ENCODE peak calls at places on chromosomes 7 and 10, in five cellular contexts. V is mucosa of descending colon; A is CD8-positive, alpha-beta memory T cell; K is HCT116; G is heart left ventricle. S is an unnamed sample.

GRCh38 chr10:49025347-49025983 is 85.8 kb upstream of the LRRC18 start:
- DNase-seq in K (no peak), A (no peak), G (no peak), V (no peak), S (no peak)

GRCh38 chr10:62050941-62051433 is 149.5 kb downstream of the ARID5B start:
- DNase-seq in A (peak; percentile 76), V (no peak), G (peak; percentile 66), K (peak; percentile 32), S (peak; percentile 60)

GRCh38 chr7:83996879-83997278 is 197.7 kb downstream of the SEMA3A start:
- DNase-seq in G (no peak), K (no peak), V (no peak), A (no peak), S (no peak)

GRCh38 chr10:116669080-116669479 is 48.3 kb downstream of the PNLIPRP2 start:
- DNase-seq in G (no peak), V (no peak), K (no peak), A (no peak), S (no peak)

GRCh38 chr10:71126432-71126831 is 85.9 kb upstream of the UNC5B start:
- DNase-seq in G (no peak), A (no peak), K (no peak), V (no peak), S (no peak)

GRCh38 chr7:95684037-95684436 is 87.7 kb upstream of the PDK4 start:
- DNase-seq in K (peak; percentile 44), A (no peak), G (no peak), V (no peak), S (no peak)

GRCh38 chr10:113527181-113527580 is 25.7 kb upstream of the HABP2 start:
- DNase-seq in K (no peak), G (no peak), A (no peak), V (no peak), S (no peak)

GRCh38 chr7:53350241-53350640 is 314.8 kb downstream of the POM121L12 start:
- DNase-seq in K (no peak), V (no peak), G (no peak), A (no peak), S (no peak)

GRCh38 chr7:137354361-137354760 is 10.8 kb upstream of the PTN start:
- DNase-seq in A (no peak), G (peak; percentile 65), V (no peak), K (no peak), S (no peak)

GRCh38 chr7:18663321-18663720 is 167.8 kb downstream of the HDAC9 start:
- DNase-seq in V (no peak), G (no peak), A (no peak), K (no peak), S (no peak)

GRCh38 chr7:55992346-55992745 is 28.0 kb downstream of the NIPSNAP2 start:
- DNase-seq in A (no peak), G (no peak), V (no peak), K (no peak), S (no peak)

GRCh38 chr10:1685671-1686450 is 51.5 kb downstream of the ADARB2 start:
- DNase-seq in A (no peak), V (no peak), K (no peak), G (no peak), S (no peak)

DNA sequence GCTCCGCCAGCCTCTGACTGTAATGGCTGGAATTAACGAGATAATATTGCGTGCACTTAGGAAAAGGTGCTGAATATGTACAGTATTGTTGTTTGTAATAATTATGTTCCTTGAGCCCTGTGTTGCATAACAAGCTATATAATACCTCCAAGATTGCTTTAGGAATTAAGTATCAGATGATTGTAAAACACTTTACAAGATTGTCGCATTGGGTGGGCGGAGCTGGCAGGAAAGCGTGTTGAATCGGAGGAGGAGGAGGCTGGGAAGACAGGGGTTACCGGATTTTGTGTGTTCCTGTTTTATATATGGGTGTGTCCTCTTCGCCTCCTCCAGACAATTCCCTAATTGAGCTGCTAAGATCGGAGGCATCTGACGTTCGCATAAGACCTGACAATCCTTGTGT is 193.1 kb upstream of the SH2B2 start:
- DNase-seq in A (no peak), V (no peak), G (no peak), K (no peak), S (no peak)
- H3K4me3 ChIP-seq in A (no peak overlapping the region), V (no peak overlapping the region), G (no peak overlapping the region), K (no peak overlapping the region), S (no peak overlapping the region)

GRCh38 chr7:22442187-22442886 is 57.7 kb downstream of the STEAP1B start:
- DNase-seq in A (no peak), V (no peak), K (no peak), G (no peak), S (peak; percentile 68)

GRCh38 chr7:22441157-22441556 is 58.8 kb downstream of the STEAP1B start:
- DNase-seq in K (no peak), G (no peak), A (no peak), V (no peak), S (no peak)

GRCh38 chr7:22444181-22444966 is 55.6 kb downstream of the STEAP1B start:
- DNase-seq in V (no peak), G (no peak), K (no peak), A (no peak), S (no peak)

GRCh38 chr7:22443370-22444180 is 56.4 kb downstream of the STEAP1B start:
- DNase-seq in K (no peak), G (no peak), A (no peak), V (no peak), S (no peak)

DNA sequence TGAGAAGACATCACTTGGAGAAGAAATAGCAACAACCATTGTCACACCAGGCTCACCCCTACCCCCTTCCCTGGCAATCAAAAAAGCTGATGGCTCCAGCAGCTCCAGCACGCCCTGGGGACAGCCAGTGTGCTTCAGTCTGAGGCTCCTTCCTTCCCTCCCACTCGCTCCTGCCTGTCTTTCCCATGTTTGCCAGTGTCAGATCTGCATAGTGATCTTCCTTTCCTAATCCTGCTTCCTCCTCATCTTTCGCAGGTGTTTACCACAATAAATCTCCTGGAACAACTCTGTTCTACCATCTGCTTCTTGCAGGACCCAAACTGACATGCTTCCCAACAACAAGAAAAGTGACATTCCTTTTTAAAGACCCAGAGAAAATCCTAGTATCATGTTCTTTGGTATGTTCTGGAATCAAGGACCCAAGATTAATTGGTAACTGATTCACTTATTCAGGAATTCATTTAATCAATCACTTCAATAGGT is 57.1 kb downstream of the STEAP1B start:
- DNase-seq in A (no peak), K (no peak), V (no peak), G (no peak), S (no peak)
- H3K4me1 ChIP-seq in A (no peaks in the 10 kb centered on the region), K (peaks cover 7% of the 10 kb centered on the region), V (peaks cover 29% of the 10 kb centered on the region), G (peaks cover 34% of the 10 kb centered on the region), S (peaks cover 27% of the 10 kb centered on the region)

DNA sequence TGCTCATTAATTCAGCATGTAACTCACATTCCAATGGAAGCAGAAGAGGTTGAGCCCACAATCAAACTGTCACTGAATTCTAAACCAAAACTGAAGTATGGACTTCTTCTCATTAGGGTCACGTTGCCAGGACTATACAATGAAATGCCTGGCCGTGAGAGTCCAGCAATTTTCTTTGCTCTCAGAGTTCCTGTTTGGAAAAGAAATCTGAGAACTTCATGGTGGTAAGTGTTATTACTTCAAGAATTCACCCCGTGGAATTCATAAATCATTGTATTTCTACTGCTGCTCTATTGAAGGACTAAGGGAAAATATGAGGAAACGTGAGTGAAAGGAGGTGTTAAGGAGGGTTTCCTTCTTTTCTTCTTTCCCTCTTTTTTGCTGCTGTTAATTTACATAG is 441.8 kb upstream of the AKR1E2 start:
- DNase-seq in G (no peak), K (no peak), V (no peak), A (no peak), S (no peak)
- H3K4me3 ChIP-seq in G (no peak overlapping the region), K (no peak overlapping the region), V (no peak overlapping the region), A (no peak overlapping the region), S (no peak overlapping the region)

GRCh38 chr7:123724725-123725381 is 23.9 kb downstream of the WASL start:
- DNase-seq in G (no peak), V (no peak), K (no peak), A (no peak), S (no peak)
- H3K4me1 ChIP-seq in G (peaks cover 63% of the 10 kb centered on the region), V (peaks cover 19% of the 10 kb centered on the region), K (peaks cover 4% of the 10 kb centered on the region), A (peaks cover 35% of the 10 kb centered on the region), S (peaks cover 52% of the 10 kb centered on the region)

GRCh38 chr10:21524131-21524525 is 1.4 kb downstream of the SKIDA1 start:
- DNase-seq in A (no peak), V (no peak), G (no peak), K (no peak), S (no peak)
- H3K4me3 ChIP-seq in A (no peak overlapping the region), V (no peak overlapping the region), G (peak overlapping the region; percentile 80), K (no peak overlapping the region), S (no peak overlapping the region)

GRCh38 chr10:29805134-29805691 is 170.4 kb upstream of the SVIL start:
- DNase-seq in V (no peak), A (no peak), G (no peak), K (no peak), S (no peak)

GRCh38 chr10:29804025-29804852 is 169.5 kb upstream of the SVIL start:
- DNase-seq in V (no peak), A (no peak), G (no peak), K (peak; percentile 66), S (peak; percentile 61)

GRCh38 chr10:29810816-29811215 is 176.0 kb upstream of the SVIL start:
- DNase-seq in G (no peak), V (no peak), A (no peak), K (no peak), S (no peak)

GRCh38 chr10:29807407-29807806 is 172.6 kb upstream of the SVIL start:
- DNase-seq in K (no peak), G (no peak), V (no peak), A (no peak), S (no peak)

DNA sequence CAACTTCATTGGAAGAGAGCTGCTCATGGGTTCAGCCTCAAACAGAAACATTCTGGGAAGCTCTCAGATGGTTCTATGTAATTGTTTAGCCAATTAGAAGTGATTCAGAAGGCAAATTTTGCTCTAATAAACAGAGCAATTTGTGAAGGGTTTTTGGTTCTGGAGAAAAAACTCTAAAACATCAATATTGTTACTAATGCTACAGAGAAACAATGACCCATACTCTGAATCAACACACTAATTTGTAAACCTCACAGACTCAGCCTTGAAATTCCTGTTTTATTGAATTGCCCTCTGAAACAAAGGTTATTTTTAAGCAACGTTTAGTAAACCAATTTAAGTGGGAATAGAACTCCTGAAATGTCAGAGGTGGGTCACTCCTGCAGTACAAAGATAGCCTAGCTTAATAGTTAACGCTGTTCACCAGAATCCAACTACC is 171.6 kb upstream of the SVIL start:
- DNase-seq in K (no peak), A (no peak), G (no peak), V (no peak), S (no peak)
- H3K4me1 ChIP-seq in K (peaks cover 39% of the 10 kb centered on the region), A (no peaks in the 10 kb centered on the region), G (peaks cover 16% of the 10 kb centered on the region), V (peaks cover 4% of the 10 kb centered on the region), S (peaks cover 28% of the 10 kb centered on the region)

DNA sequence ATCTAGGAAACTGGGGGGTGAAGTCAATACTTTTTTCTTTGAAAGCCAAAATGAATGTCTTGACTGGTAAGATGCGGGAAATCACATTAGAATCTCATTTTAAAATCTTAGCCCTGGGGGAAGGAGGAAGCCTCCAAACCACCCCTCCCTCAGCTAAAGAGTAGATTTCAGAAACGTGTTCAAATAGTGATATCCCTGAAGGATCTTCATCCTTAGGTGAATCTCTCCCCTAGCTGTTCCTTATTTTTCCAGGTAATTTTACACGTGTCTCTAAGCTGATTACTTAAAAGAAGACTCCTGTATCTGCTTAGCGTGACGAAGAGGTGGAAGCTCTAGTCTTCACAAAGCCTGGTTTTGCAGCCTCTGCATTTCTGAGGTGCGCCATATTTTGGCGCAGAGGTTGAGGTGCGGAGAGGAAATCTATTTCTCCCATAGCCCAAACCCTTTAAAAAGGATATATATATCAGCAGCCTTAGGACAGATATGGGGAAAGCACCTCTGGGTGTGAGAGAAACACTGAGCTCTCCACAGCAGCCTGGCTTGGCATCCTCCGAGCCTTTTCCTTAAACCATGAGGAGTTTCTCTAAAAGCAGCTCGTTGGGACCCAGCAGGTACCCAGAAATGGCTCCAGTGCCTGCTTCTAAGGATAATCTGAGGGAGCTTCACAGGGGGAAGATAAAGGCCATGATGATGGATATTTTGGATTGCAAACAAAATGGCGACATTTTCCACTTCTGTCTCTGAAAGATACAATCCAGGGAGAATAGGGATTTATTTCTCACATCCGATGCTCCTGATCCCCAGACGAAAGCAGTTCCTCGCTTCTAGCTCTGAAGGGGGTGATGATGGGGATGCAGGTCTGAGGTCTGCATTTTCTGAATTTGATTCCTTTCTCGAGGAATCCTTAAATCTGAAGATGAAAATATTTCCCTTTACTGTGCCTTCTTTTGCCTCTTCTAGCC is 3.0 kb upstream of the HOXA2 start:
- DNase-seq in G (no peak), A (no peak), V (no peak), K (no peak), S (no peak)
- H3K4me3 ChIP-seq in G (no peak overlapping the region), A (no peak overlapping the region), V (no peak overlapping the region), K (no peak overlapping the region), S (no peak overlapping the region)

S was measured in left lung.